ENCODE peak calls at places on chromosomes 13 and 19, in eight cellular contexts. One of them, this sample, is unnamed.

GRCh38 chr19:5588441-5588840 is 20.7 kb upstream of the TINCR start:
- DNase-seq in cardiac fibroblast: no peak
- DNase-seq in stimulated activated CD4-positive, alpha-beta T cell treated with anti-CD3 and anti-CD28 coated beads, TNF-alpha, amount 100 ng/mL, for 48 hours: no peak
- DNase-seq in NCI-H524: no peak
- DNase-seq in fibroblast of the aortic adventitia: peak
- DNase-seq in ovary: no peak
- DNase-seq in endothelial cell: no peak
- DNase-seq in ascending aorta: no peak
- DNase-seq in this sample: no peak

GRCh38 chr19:29233591-29233990 is 20.6 kb upstream of the UQCRFS1 start:
- DNase-seq in ascending aorta: no peak
- DNase-seq in cardiac fibroblast: no peak
- DNase-seq in ovary: no peak
- DNase-seq in stimulated activated CD4-positive, alpha-beta T cell treated with anti-CD3 and anti-CD28 coated beads, TNF-alpha, amount 100 ng/mL, for 48 hours: no peak
- DNase-seq in NCI-H524: no peak
- DNase-seq in fibroblast of the aortic adventitia: no peak
- DNase-seq in endothelial cell: no peak
- DNase-seq in this sample: no peak

GRCh38 chr13:26759156-26759906 is 1.3 kb downstream of the GPR12 start:
- DNase-seq in NCI-H524: no peak
- DNase-seq in stimulated activated CD4-positive, alpha-beta T cell treated with anti-CD3 and anti-CD28 coated beads, TNF-alpha, amount 100 ng/mL, for 48 hours: no peak
- DNase-seq in cardiac fibroblast: no peak
- DNase-seq in ovary: no peak
- DNase-seq in ascending aorta: no peak
- DNase-seq in endothelial cell: no peak
- DNase-seq in fibroblast of the aortic adventitia: no peak
- DNase-seq in this sample: no peak

GRCh38 chr13:51714663-51715168 is 89.2 kb downstream of the DHRS12 start:
- DNase-seq in ascending aorta: no peak
- DNase-seq in ovary: no peak
- DNase-seq in cardiac fibroblast: peak
- DNase-seq in NCI-H524: no peak
- DNase-seq in endothelial cell: no peak
- DNase-seq in stimulated activated CD4-positive, alpha-beta T cell treated with anti-CD3 and anti-CD28 coated beads, TNF-alpha, amount 100 ng/mL, for 48 hours: no peak
- DNase-seq in fibroblast of the aortic adventitia: peak
- DNase-seq in this sample: no peak

GRCh38 chr19:40465025-40465780 is at the start of gene BLVRB:
- DNase-seq in endothelial cell: no peak
- DNase-seq in cardiac fibroblast: peak
- DNase-seq in NCI-H524: no peak
- DNase-seq in stimulated activated CD4-positive, alpha-beta T cell treated with anti-CD3 and anti-CD28 coated beads, TNF-alpha, amount 100 ng/mL, for 48 hours: no peak
- DNase-seq in ascending aorta: no peak
- DNase-seq in fibroblast of the aortic adventitia: peak
- DNase-seq in ovary: no peak
- DNase-seq in this sample: no peak

GRCh38 chr13:21058361-21058760 is 3.0 kb downstream of the LATS2 start:
- DNase-seq in cardiac fibroblast: peak
- DNase-seq in ascending aorta: no peak
- DNase-seq in fibroblast of the aortic adventitia: peak
- DNase-seq in stimulated activated CD4-positive, alpha-beta T cell treated with anti-CD3 and anti-CD28 coated beads, TNF-alpha, amount 100 ng/mL, for 48 hours: no peak
- DNase-seq in endothelial cell: no peak
- DNase-seq in ovary: no peak
- DNase-seq in NCI-H524: no peak
- DNase-seq in this sample: no peak

GRCh38 chr13:24741016-24741662 is 22.8 kb upstream of the RNF17 start:
- DNase-seq in ascending aorta: no peak
- DNase-seq in endothelial cell: no peak
- DNase-seq in fibroblast of the aortic adventitia: no peak
- DNase-seq in NCI-H524: no peak
- DNase-seq in cardiac fibroblast: no peak
- DNase-seq in ovary: no peak
- DNase-seq in stimulated activated CD4-positive, alpha-beta T cell treated with anti-CD3 and anti-CD28 coated beads, TNF-alpha, amount 100 ng/mL, for 48 hours: no peak
- DNase-seq in this sample: peak

GRCh38 chr19:51122112-51122981 is 2.4 kb upstream of the SIGLEC9 start:
- DNase-seq in ascending aorta: no peak
- DNase-seq in ovary: no peak
- DNase-seq in NCI-H524: no peak
- DNase-seq in fibroblast of the aortic adventitia: no peak
- DNase-seq in cardiac fibroblast: peak
- DNase-seq in endothelial cell: no peak
- DNase-seq in stimulated activated CD4-positive, alpha-beta T cell treated with anti-CD3 and anti-CD28 coated beads, TNF-alpha, amount 100 ng/mL, for 48 hours: no peak
- DNase-seq in this sample: no peak